ENCODE peak calls at places on chromosome 12, in ten cellular contexts. One of them, this sample, is unnamed.

GRCh38 chr12:106133136-106134087 is 5.3 kb downstream of the NUAK1 start:
- DNase-seq in GM13976: no peak
- DNase-seq in small intestine: no peak
- DNase-seq in neural crest cell: no peak
- DNase-seq in activated T-cell treated with anti-CD3 and anti-CD28 coated beads for 1 hour: no peak
- DNase-seq in T-cell: no peak
- DNase-seq in AG20443: no peak
- DNase-seq in fibroblast of mammary gland: peak; percentile 38
- DNase-seq in GM10248: no peak
- DNase-seq in HCEC 1CT: peak; percentile 8
- DNase-seq in this sample: no peak

GRCh38 chr12:8065991-8066594 is at the start of gene C3AR1:
- DNase-seq in GM13976: peak; percentile 54
- DNase-seq in small intestine: peak; percentile 61
- DNase-seq in neural crest cell: no peak
- DNase-seq in activated T-cell treated with anti-CD3 and anti-CD28 coated beads for 1 hour: peak; percentile 13
- DNase-seq in T-cell: peak; percentile 46
- DNase-seq in AG20443: peak; percentile 41
- DNase-seq in fibroblast of mammary gland: peak; percentile 64
- DNase-seq in GM10248: peak; percentile 57
- DNase-seq in HCEC 1CT: peak; percentile 73
- DNase-seq in this sample: peak; percentile 58

GRCh38 chr12:116672842-116673516 is 64.9 kb downstream of the SPRING1 start:
- DNase-seq in GM13976: no peak
- DNase-seq in small intestine: no peak
- DNase-seq in neural crest cell: no peak
- DNase-seq in activated T-cell treated with anti-CD3 and anti-CD28 coated beads for 1 hour: no peak
- DNase-seq in T-cell: no peak
- DNase-seq in AG20443: no peak
- DNase-seq in fibroblast of mammary gland: no peak
- DNase-seq in GM10248: peak; percentile 39
- DNase-seq in HCEC 1CT: no peak
- DNase-seq in this sample: no peak

GRCh38 chr12:105334568-105334967 is 4.1 kb downstream of the C12orf75 start:
- DNase-seq in GM13976: no peak
- DNase-seq in small intestine: no peak
- DNase-seq in neural crest cell: no peak
- DNase-seq in activated T-cell treated with anti-CD3 and anti-CD28 coated beads for 1 hour: no peak
- DNase-seq in T-cell: no peak
- DNase-seq in AG20443: no peak
- DNase-seq in fibroblast of mammary gland: peak; percentile 60
- DNase-seq in GM10248: no peak
- DNase-seq in HCEC 1CT: peak; percentile 69
- DNase-seq in this sample: no peak

GRCh38 chr12:127280393-127281275 is 986.3 kb upstream of the TMEM132C start:
- DNase-seq in GM13976: peak; percentile 68
- DNase-seq in small intestine: peak; percentile 43
- DNase-seq in neural crest cell: peak; percentile 78
- DNase-seq in activated T-cell treated with anti-CD3 and anti-CD28 coated beads for 1 hour: peak; percentile 52
- DNase-seq in T-cell: peak; percentile 25
- DNase-seq in AG20443: peak; percentile 18
- DNase-seq in fibroblast of mammary gland: peak; percentile 22
- DNase-seq in GM10248: peak; percentile 46
- DNase-seq in HCEC 1CT: no peak
- DNase-seq in this sample: no peak

GRCh38 chr12:62191747-62192485 is 68.3 kb upstream of the USP15 start:
- DNase-seq in GM13976: peak; percentile 25
- DNase-seq in small intestine: no peak
- DNase-seq in neural crest cell: no peak
- DNase-seq in activated T-cell treated with anti-CD3 and anti-CD28 coated beads for 1 hour: no peak
- DNase-seq in T-cell: peak; percentile 12
- DNase-seq in AG20443: peak; percentile 39
- DNase-seq in fibroblast of mammary gland: peak; percentile 60
- DNase-seq in GM10248: peak; percentile 16
- DNase-seq in HCEC 1CT: peak; percentile 6
- DNase-seq in this sample: no peak

GRCh38 chr12:98492580-98493140 is 22.7 kb upstream of the TMPO start:
- DNase-seq in GM13976: no peak
- DNase-seq in small intestine: no peak
- DNase-seq in neural crest cell: no peak
- DNase-seq in activated T-cell treated with anti-CD3 and anti-CD28 coated beads for 1 hour: no peak
- DNase-seq in T-cell: no peak
- DNase-seq in AG20443: no peak
- DNase-seq in fibroblast of mammary gland: no peak
- DNase-seq in GM10248: no peak
- DNase-seq in HCEC 1CT: no peak
- DNase-seq in this sample: no peak

GRCh38 chr12:109998241-109998903 is 858 bp upstream of the ANKRD13A start:
- DNase-seq in GM13976: no peak
- DNase-seq in small intestine: no peak
- DNase-seq in neural crest cell: peak; percentile 1
- DNase-seq in activated T-cell treated with anti-CD3 and anti-CD28 coated beads for 1 hour: no peak
- DNase-seq in T-cell: no peak
- DNase-seq in AG20443: no peak
- DNase-seq in fibroblast of mammary gland: no peak
- DNase-seq in GM10248: no peak
- DNase-seq in HCEC 1CT: no peak
- DNase-seq in this sample: no peak

GRCh38 chr12:4630262-4630661 is 18.6 kb downstream of the AKAP3 start:
- DNase-seq in GM13976: no peak
- DNase-seq in small intestine: no peak
- DNase-seq in neural crest cell: no peak
- DNase-seq in activated T-cell treated with anti-CD3 and anti-CD28 coated beads for 1 hour: no peak
- DNase-seq in T-cell: no peak
- DNase-seq in AG20443: no peak
- DNase-seq in fibroblast of mammary gland: no peak
- DNase-seq in GM10248: no peak
- DNase-seq in HCEC 1CT: no peak
- DNase-seq in this sample: no peak

GRCh38 chr12:76176935-76177334 is 92.5 kb upstream of the NAP1L1 start:
- DNase-seq in GM13976: no peak
- DNase-seq in small intestine: no peak
- DNase-seq in neural crest cell: no peak
- DNase-seq in activated T-cell treated with anti-CD3 and anti-CD28 coated beads for 1 hour: no peak
- DNase-seq in T-cell: no peak
- DNase-seq in AG20443: peak; percentile 16
- DNase-seq in fibroblast of mammary gland: peak; percentile 11
- DNase-seq in GM10248: no peak
- DNase-seq in HCEC 1CT: peak; percentile 51
- DNase-seq in this sample: no peak

GRCh38 chr12:65493893-65494205 is 215.4 kb downstream of the MSRB3 start:
- DNase-seq in GM13976: no peak
- DNase-seq in small intestine: no peak
- DNase-seq in neural crest cell: no peak
- DNase-seq in activated T-cell treated with anti-CD3 and anti-CD28 coated beads for 1 hour: no peak
- DNase-seq in T-cell: no peak
- DNase-seq in AG20443: no peak
- DNase-seq in fibroblast of mammary gland: no peak
- DNase-seq in GM10248: no peak
- DNase-seq in HCEC 1CT: no peak
- DNase-seq in this sample: no peak

GRCh38 chr12:5200276-5201087 is 156.8 kb downstream of the KCNA5 start:
- DNase-seq in GM13976: peak; percentile 57
- DNase-seq in small intestine: peak; percentile 35
- DNase-seq in neural crest cell: peak; percentile 76
- DNase-seq in activated T-cell treated with anti-CD3 and anti-CD28 coated beads for 1 hour: no peak
- DNase-seq in T-cell: no peak
- DNase-seq in AG20443: peak; percentile 78
- DNase-seq in fibroblast of mammary gland: peak; percentile 5
- DNase-seq in GM10248: peak; percentile 50
- DNase-seq in HCEC 1CT: no peak
- DNase-seq in this sample: no peak

GRCh38 chr12:76784600-76785051 is 20.7 kb downstream of the ZDHHC17 start:
- DNase-seq in GM13976: no peak
- DNase-seq in small intestine: no peak
- DNase-seq in neural crest cell: no peak
- DNase-seq in activated T-cell treated with anti-CD3 and anti-CD28 coated beads for 1 hour: no peak
- DNase-seq in T-cell: no peak
- DNase-seq in AG20443: peak; percentile 47
- DNase-seq in fibroblast of mammary gland: peak; percentile 64
- DNase-seq in GM10248: no peak
- DNase-seq in HCEC 1CT: no peak
- DNase-seq in this sample: no peak

GRCh38 chr12:3061129-3061857 is 15.9 kb upstream of the TSPAN9 start:
- DNase-seq in GM13976: no peak
- DNase-seq in small intestine: no peak
- DNase-seq in neural crest cell: no peak
- DNase-seq in activated T-cell treated with anti-CD3 and anti-CD28 coated beads for 1 hour: no peak
- DNase-seq in T-cell: no peak
- DNase-seq in AG20443: peak; percentile 89
- DNase-seq in fibroblast of mammary gland: peak; percentile 68
- DNase-seq in GM10248: no peak
- DNase-seq in HCEC 1CT: peak; percentile 5
- DNase-seq in this sample: no peak

GRCh38 chr12:38823743-38824142 is 81.6 kb downstream of the CPNE8 start:
- DNase-seq in GM13976: no peak
- DNase-seq in small intestine: no peak
- DNase-seq in neural crest cell: no peak
- DNase-seq in activated T-cell treated with anti-CD3 and anti-CD28 coated beads for 1 hour: no peak
- DNase-seq in T-cell: no peak
- DNase-seq in AG20443: peak; percentile 16
- DNase-seq in fibroblast of mammary gland: peak; percentile 58
- DNase-seq in GM10248: no peak
- DNase-seq in HCEC 1CT: peak; percentile 70
- DNase-seq in this sample: no peak

GRCh38 chr12:97471194-97471593 is 8.6 kb downstream of the RMST start:
- DNase-seq in GM13976: no peak
- DNase-seq in small intestine: no peak
- DNase-seq in neural crest cell: no peak
- DNase-seq in activated T-cell treated with anti-CD3 and anti-CD28 coated beads for 1 hour: no peak
- DNase-seq in T-cell: no peak
- DNase-seq in AG20443: no peak
- DNase-seq in fibroblast of mammary gland: no peak
- DNase-seq in GM10248: no peak
- DNase-seq in HCEC 1CT: no peak
- DNase-seq in this sample: no peak

GRCh38 chr12:25415004-25415403 is 138.1 kb downstream of the LMNTD1 start:
- DNase-seq in GM13976: no peak
- DNase-seq in small intestine: no peak
- DNase-seq in neural crest cell: no peak
- DNase-seq in activated T-cell treated with anti-CD3 and anti-CD28 coated beads for 1 hour: no peak
- DNase-seq in T-cell: no peak
- DNase-seq in AG20443: no peak
- DNase-seq in fibroblast of mammary gland: no peak
- DNase-seq in GM10248: no peak
- DNase-seq in HCEC 1CT: no peak
- DNase-seq in this sample: no peak

GRCh38 chr12:53561590-53561953 is 54.3 kb upstream of the NPFF start:
- DNase-seq in GM13976: no peak
- DNase-seq in small intestine: peak; percentile 26
- DNase-seq in neural crest cell: no peak
- DNase-seq in activated T-cell treated with anti-CD3 and anti-CD28 coated beads for 1 hour: no peak
- DNase-seq in T-cell: no peak
- DNase-seq in AG20443: peak; percentile 77
- DNase-seq in fibroblast of mammary gland: peak; percentile 93
- DNase-seq in GM10248: no peak
- DNase-seq in HCEC 1CT: peak; percentile 94
- DNase-seq in this sample: peak; percentile 71

GRCh38 chr12:48197549-48197966 is 5.5 kb downstream of the OR10AD1 start:
- DNase-seq in GM13976: peak; percentile 57
- DNase-seq in small intestine: peak; percentile 56
- DNase-seq in neural crest cell: peak; percentile 16
- DNase-seq in activated T-cell treated with anti-CD3 and anti-CD28 coated beads for 1 hour: no peak
- DNase-seq in T-cell: no peak
- DNase-seq in AG20443: peak; percentile 42
- DNase-seq in fibroblast of mammary gland: peak; percentile 46
- DNase-seq in GM10248: peak; percentile 48
- DNase-seq in HCEC 1CT: peak; percentile 72
- DNase-seq in this sample: no peak

GRCh38 chr12:125346361-125346760 is 281.1 kb downstream of the AACS start:
- DNase-seq in GM13976: no peak
- DNase-seq in small intestine: no peak
- DNase-seq in neural crest cell: no peak
- DNase-seq in activated T-cell treated with anti-CD3 and anti-CD28 coated beads for 1 hour: no peak
- DNase-seq in T-cell: no peak
- DNase-seq in AG20443: no peak
- DNase-seq in fibroblast of mammary gland: no peak
- DNase-seq in GM10248: no peak
- DNase-seq in HCEC 1CT: no peak
- DNase-seq in this sample: no peak

GRCh38 chr12:52221912-52222457 is 11.1 kb upstream of the KRT7 start:
- DNase-seq in GM13976: peak; percentile 27
- DNase-seq in small intestine: peak; percentile 51
- DNase-seq in neural crest cell: peak; percentile 65
- DNase-seq in activated T-cell treated with anti-CD3 and anti-CD28 coated beads for 1 hour: peak; percentile 33
- DNase-seq in T-cell: no peak
- DNase-seq in AG20443: peak; percentile 41
- DNase-seq in fibroblast of mammary gland: peak; percentile 44
- DNase-seq in GM10248: no peak
- DNase-seq in HCEC 1CT: peak; percentile 60
- DNase-seq in this sample: no peak

GRCh38 chr12:121581681-121582439 is 1.0 kb upstream of the KDM2B start:
- DNase-seq in GM13976: no peak
- DNase-seq in small intestine: peak; percentile 39
- DNase-seq in neural crest cell: no peak
- DNase-seq in activated T-cell treated with anti-CD3 and anti-CD28 coated beads for 1 hour: no peak
- DNase-seq in T-cell: no peak
- DNase-seq in AG20443: peak; percentile 78
- DNase-seq in fibroblast of mammary gland: peak; percentile 71
- DNase-seq in GM10248: no peak
- DNase-seq in HCEC 1CT: no peak
- DNase-seq in this sample: no peak

GRCh38 chr12:68808388-68809189 is 612 bp downstream of the MDM2 start:
- DNase-seq in GM13976: peak; percentile 84
- DNase-seq in small intestine: peak; percentile 82
- DNase-seq in neural crest cell: peak; percentile 59
- DNase-seq in activated T-cell treated with anti-CD3 and anti-CD28 coated beads for 1 hour: peak; percentile 37
- DNase-seq in T-cell: no peak
- DNase-seq in AG20443: peak; percentile 87
- DNase-seq in fibroblast of mammary gland: peak; percentile 95
- DNase-seq in GM10248: peak; percentile 82
- DNase-seq in HCEC 1CT: peak; percentile 93
- DNase-seq in this sample: peak; percentile 84

GRCh38 chr12:131869871-131870418 is 24.5 kb upstream of the ULK1 start:
- DNase-seq in GM13976: peak; percentile 8
- DNase-seq in small intestine: no peak
- DNase-seq in neural crest cell: no peak
- DNase-seq in activated T-cell treated with anti-CD3 and anti-CD28 coated beads for 1 hour: no peak
- DNase-seq in T-cell: no peak
- DNase-seq in AG20443: peak; percentile 80
- DNase-seq in fibroblast of mammary gland: peak; percentile 56
- DNase-seq in GM10248: no peak
- DNase-seq in HCEC 1CT: peak; percentile 66
- DNase-seq in this sample: no peak

GRCh38 chr12:57717131-57717530 is 21.4 kb downstream of the AGAP2 start:
- DNase-seq in GM13976: no peak
- DNase-seq in small intestine: no peak
- DNase-seq in neural crest cell: no peak
- DNase-seq in activated T-cell treated with anti-CD3 and anti-CD28 coated beads for 1 hour: no peak
- DNase-seq in T-cell: no peak
- DNase-seq in AG20443: no peak
- DNase-seq in fibroblast of mammary gland: no peak
- DNase-seq in GM10248: no peak
- DNase-seq in HCEC 1CT: no peak
- DNase-seq in this sample: no peak

GRCh38 chr12:19867970-19868369 is 428.7 kb downstream of the AEBP2 start:
- DNase-seq in GM13976: no peak
- DNase-seq in small intestine: no peak
- DNase-seq in neural crest cell: no peak
- DNase-seq in activated T-cell treated with anti-CD3 and anti-CD28 coated beads for 1 hour: no peak
- DNase-seq in T-cell: no peak
- DNase-seq in AG20443: no peak
- DNase-seq in fibroblast of mammary gland: no peak
- DNase-seq in GM10248: no peak
- DNase-seq in HCEC 1CT: no peak
- DNase-seq in this sample: no peak

GRCh38 chr12:114152066-114152465 is 185.9 kb upstream of the RBM19 start:
- DNase-seq in GM13976: no peak
- DNase-seq in small intestine: no peak
- DNase-seq in neural crest cell: no peak
- DNase-seq in activated T-cell treated with anti-CD3 and anti-CD28 coated beads for 1 hour: no peak
- DNase-seq in T-cell: no peak
- DNase-seq in AG20443: no peak
- DNase-seq in fibroblast of mammary gland: no peak
- DNase-seq in GM10248: no peak
- DNase-seq in HCEC 1CT: no peak
- DNase-seq in this sample: no peak

GRCh38 chr12:56599041-56599440 is 31.1 kb downstream of the BAZ2A start:
- DNase-seq in GM13976: no peak
- DNase-seq in small intestine: no peak
- DNase-seq in neural crest cell: no peak
- DNase-seq in activated T-cell treated with anti-CD3 and anti-CD28 coated beads for 1 hour: no peak
- DNase-seq in T-cell: no peak
- DNase-seq in AG20443: no peak
- DNase-seq in fibroblast of mammary gland: no peak
- DNase-seq in GM10248: no peak
- DNase-seq in HCEC 1CT: no peak
- DNase-seq in this sample: no peak

This sample was measured in pulmonary artery endothelial cell.